ENCODE peak calls at places on chromosomes 3 and 15, in four cellular contexts. G is K562, N is GM12878, I is GM12891. C is an unnamed sample.

GRCh38 chr15:54580643-54581042 is 602.4 kb downstream of the UNC13C start:
- DNase-seq in N (no peak), G (no peak), I (no peak), C (no peak)

GRCh38 chr3:140053011-140053702 is 118.2 kb downstream of the CLSTN2 start:
- DNase-seq in G (no peak), I (no peak), N (no peak), C (no peak)

GRCh38 chr3:20185364-20185732 is 658 bp downstream of the SGO1 start:
- DNase-seq in I (no peak), N (no peak), G (peak), C (peak)

GRCh38 chr3:134445631-134446030 is 40.2 kb downstream of the ANAPC13 start:
- DNase-seq in G (no peak), N (no peak), I (no peak), C (no peak)

GRCh38 chr15:101188517-101189340 is 63.1 kb downstream of the CHSY1 start:
- DNase-seq in G (no peak), N (peak), I (peak), C (no peak)

GRCh38 chr3:150331978-150332568 is 76.0 kb upstream of the TSC22D2 start:
- DNase-seq in I (no peak), G (no peak), N (no peak), C (no peak)

GRCh38 chr3:45623434-45623833 is 28.9 kb downstream of the LIMD1 start:
- DNase-seq in N (no peak), G (no peak), I (no peak), C (peak)

GRCh38 chr3:14489641-14490040 is 50.5 kb downstream of the GRIP2 start:
- DNase-seq in I (no peak), G (no peak), N (no peak), C (no peak)

GRCh38 chr15:55916666-55917409 is 76.6 kb downstream of the NEDD4 start:
- DNase-seq in N (no peak), I (no peak), G (no peak), C (no peak)

GRCh38 chr15:52172869-52173268 is 18.3 kb downstream of the GNB5 start:
- DNase-seq in G (no peak), N (no peak), I (no peak), C (no peak)

GRCh38 chr3:185825379-185825638 is 467 bp upstream of the IGF2BP2 start:
- DNase-seq in G (no peak), N (no peak), I (peak), C (no peak)

GRCh38 chr3:185827595-185828344 is 2.9 kb upstream of the IGF2BP2 start:
- DNase-seq in I (no peak), N (no peak), G (no peak), C (no peak)

GRCh38 chr3:185824051-185824466 is 783 bp downstream of the IGF2BP2 start:
- DNase-seq in N (no peak), G (peak), I (peak), C (no peak)

GRCh38 chr3:185824467-185825378 is at the start of gene IGF2BP2:
- DNase-seq in I (peak), N (no peak), G (peak), C (peak)

GRCh38 chr3:185825639-185826481 is 1.0 kb upstream of the IGF2BP2 start:
- DNase-seq in N (no peak), G (peak), I (no peak), C (no peak)
- TF ChIP-seq POLR2AphosphoS5 in N (no peak), G (no peak), I (no peak), C (no peak)

DNA sequence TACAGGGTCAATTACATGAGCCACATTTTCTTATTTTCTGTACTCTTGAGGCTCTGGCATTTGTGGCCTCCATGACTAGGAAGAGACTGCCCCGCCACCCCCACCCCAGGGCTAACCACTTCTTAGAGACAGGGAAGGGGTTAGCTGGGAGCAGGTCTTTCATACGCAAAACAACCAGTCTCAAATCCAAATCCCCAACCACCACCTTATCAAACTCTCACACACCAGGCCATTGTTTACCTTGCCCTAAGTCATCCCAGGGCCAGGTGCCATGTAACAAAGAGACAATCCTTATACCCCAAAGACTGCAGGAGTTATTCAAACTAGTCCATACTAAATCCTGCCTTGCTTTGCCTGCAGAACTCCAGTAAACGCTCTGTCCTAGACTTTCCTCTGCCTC is 77.8 kb downstream of the B3GNT5 start:
- DNase-seq in N (no peak), G (peak), I (no peak), C (no peak)
- TF ChIP-seq SPI1 in N (no peak), G (no peak), I (no peak), C (no peak)

GRCh38 chr15:40308844-40309189 is 1.1 kb upstream of the PLCB2 start:
- DNase-seq in N (no peak), G (peak), I (no peak), C (peak)

GRCh38 chr15:40306908-40307307 is 827 bp downstream of the PLCB2 start:
- DNase-seq in G (no peak), I (no peak), N (no peak), C (no peak)

GRCh38 chr15:40309344-40309862 is 1.7 kb upstream of the PLCB2 start:
- DNase-seq in I (no peak), G (no peak), N (no peak), C (no peak)

GRCh38 chr15:40306371-40306770 is 1.4 kb downstream of the PLCB2 start:
- DNase-seq in G (no peak), N (no peak), I (no peak), C (no peak)

GRCh38 chr15:40307421-40308165 is at the start of gene PLCB2:
- DNase-seq in N (peak), G (peak), I (no peak), C (peak)
- TF ChIP-seq POLR2AphosphoS5 in N (peak), G (no peak), I (peak), C (peak)

DNA sequence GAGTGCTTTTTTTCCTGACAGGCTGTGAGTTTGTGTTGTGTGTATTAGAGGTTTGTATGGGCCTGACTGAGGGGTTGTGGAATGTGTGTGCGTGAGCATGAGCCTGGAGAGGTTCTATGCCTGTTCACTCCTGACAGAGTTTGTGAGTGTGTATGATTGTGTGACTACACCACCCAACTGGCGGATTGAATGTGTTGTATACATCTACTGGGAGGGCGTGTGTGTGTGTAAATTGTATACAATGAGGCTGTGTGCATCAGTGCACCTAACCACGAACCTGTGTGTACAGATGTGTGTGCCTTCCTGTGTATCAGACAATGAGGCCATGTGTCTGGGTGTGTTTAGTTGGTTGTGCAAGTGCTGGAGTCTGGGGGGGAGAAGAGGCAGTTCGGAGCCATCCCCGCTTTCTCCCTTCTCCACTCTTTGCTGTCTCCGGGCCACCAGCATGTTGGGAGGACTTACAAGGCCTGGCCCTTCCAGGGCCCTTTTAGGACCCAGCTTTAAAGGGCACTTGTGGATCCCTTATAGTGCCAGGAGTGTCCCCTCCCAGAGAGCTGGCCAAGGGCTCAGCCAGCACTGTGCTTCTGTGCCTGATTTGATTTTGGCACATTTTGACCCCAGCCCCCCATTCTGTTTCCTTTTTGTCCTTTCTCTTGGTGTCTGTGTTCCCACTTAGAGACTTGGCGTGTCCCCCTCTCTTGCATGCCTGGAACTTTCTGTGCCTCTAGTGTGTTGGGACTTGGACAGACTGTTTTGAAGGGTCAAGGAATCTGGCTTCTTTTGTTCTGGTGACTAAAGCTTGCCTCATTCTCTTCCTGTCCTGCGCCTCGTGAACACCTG is 1.3 kb downstream of the CTDSPL start:
- DNase-seq in I (no peak), G (no peak), N (no peak), C (no peak)
- TF ChIP-seq SPI1 in I (no peak), G (no peak), N (no peak), C (no peak)

DNA sequence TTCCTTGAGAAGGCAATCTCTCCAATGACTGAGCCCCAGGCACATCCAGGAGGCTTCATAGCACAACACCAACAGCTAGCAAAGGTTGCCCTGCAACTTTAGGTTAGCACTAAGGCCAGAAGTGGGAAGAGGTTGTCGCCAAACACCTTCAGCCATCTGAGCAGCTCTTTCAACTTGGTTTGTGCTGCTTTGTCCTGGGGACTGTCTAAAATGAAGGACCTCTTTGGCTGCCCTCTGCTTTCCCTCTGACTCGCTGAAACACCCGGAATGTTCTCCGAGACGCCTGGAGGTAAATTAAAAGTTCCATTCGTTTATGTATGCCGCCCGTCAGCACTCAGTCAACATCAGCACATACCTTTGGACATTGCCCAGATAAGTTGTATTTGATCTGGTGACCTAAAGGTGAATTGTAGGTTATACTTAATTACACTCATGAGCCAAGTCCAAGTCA is 121.2 kb upstream of the NR2F2 start:
- DNase-seq in I (no peak), N (no peak), G (no peak), C (no peak)
- TF ChIP-seq POLR2AphosphoS5 in I (no peak), N (no peak), G (no peak), C (no peak)

DNA sequence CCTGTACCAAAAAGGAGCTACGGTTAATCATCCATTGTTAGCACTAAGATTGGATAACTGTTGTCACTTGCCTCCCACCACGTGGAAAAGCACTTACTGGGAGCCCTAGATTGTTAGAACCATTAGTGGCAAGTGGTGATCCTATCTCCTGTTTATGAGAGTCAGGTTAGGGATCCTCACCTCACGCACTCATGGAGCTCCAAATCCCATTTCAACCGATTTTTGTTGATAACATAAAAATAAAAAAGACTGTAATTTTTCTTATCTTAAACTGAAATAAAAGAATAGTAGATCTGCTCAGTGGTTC is 952 bp downstream of the ZNF770 start:
- DNase-seq in G (peak), I (no peak), N (no peak), C (no peak)
- TF ChIP-seq SPI1 in G (no peak), I (no peak), N (no peak), C (no peak)

DNA sequence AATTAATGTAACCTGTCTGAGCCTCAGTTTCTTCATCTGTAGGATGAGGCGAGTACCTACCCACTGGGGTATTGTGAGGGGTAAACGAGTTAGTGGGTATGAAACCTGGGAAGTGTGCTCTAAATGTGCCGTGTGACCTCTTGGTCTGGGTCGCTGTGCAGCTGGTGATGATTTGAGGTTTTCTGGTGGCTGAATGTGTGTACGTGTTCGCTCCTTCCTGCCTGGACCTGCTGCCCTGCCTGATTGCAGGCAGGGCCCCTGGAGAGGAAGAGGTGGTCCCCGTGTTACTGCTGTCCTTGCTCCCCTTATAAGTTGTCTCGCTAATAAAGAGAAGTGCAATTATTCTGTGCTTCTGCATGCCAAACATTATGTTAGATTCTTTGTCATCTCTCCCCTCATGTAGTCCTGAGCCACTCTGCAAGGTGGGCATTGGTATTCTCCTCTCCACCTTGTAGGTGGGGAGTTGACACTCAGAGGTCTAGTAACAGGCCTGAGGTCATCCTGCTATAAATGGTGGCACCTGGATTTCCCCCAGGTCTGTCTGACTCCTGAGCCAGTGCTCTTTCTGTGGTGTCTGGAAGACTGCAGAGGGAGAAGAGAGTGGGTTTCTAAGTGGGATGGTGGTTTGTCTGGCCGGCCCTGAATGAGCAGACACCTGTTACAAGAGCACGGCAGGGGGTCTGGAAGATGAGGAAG is 15.7 kb downstream of the PDIA5 start:
- DNase-seq in G (peak), N (peak), I (no peak), C (no peak)
- TF ChIP-seq POLR2AphosphoS5 in G (peak), N (no peak), I (no peak), C (peak)

DNA sequence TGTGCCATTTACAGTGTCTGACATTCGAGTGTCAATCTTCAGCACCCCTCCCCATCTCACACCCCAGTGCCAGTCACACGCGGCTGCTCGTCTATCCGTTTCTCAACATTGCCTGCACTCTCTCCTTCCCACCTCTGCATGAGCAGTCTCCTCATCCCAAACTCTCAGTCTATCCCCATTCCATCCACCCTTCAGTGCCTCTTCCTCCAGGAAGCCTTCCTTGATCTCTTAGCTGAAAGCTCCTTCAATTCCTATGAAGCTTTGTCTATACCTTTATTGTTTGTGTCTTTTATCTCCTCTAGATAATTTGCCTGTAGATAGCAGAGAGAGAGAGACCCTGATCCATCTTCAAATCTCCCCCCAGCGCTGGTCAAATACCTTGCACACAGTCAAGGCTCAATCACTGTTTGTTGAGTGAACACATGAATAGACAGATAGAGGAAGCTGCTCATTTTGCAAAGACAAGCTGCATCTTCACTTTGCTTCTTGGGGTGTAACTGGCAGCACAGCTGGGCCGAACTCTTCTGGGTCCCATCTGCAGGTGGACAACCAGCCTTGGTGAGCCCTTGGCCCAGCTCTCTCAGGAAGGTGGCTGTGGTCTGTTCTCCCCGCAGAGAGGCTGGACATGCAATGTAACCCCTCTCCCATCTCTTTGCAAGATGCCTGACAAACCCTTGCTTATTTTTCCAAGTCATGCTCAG is 52.8 kb downstream of the ITGA11 start:
- DNase-seq in I (no peak), G (no peak), N (no peak), C (no peak)
- TF ChIP-seq SPI1 in I (no peak), G (no peak), N (no peak), C (no peak)

GRCh38 chr3:12405432-12406272 is 78.6 kb upstream of the TSEN2 start:
- DNase-seq in I (no peak), N (no peak), G (peak), C (no peak)

GRCh38 chr3:12408984-12409383 is 75.3 kb upstream of the TSEN2 start:
- DNase-seq in N (no peak), I (no peak), G (no peak), C (no peak)

GRCh38 chr3:12415014-12415653 is 69.1 kb upstream of the TSEN2 start:
- DNase-seq in I (no peak), G (no peak), N (no peak), C (no peak)

GRCh38 chr3:12413721-12414255 is 70.5 kb upstream of the TSEN2 start:
- DNase-seq in I (no peak), N (no peak), G (no peak), C (peak)

GRCh38 chr3:12409625-12410596 is 74.4 kb upstream of the TSEN2 start:
- DNase-seq in I (no peak), G (no peak), N (no peak), C (no peak)
- TF ChIP-seq POLR2AphosphoS5 in I (no peak), G (no peak), N (no peak), C (no peak)